ENCODE peak calls at places on chromosomes 5 and 9, in five cellular contexts. One of them, this sample, is unnamed.

GRCh38 chr9:74277532-74277931 is 219.6 kb upstream of the RORB start:
- DNase-seq in HCT116: no peak
- DNase-seq in GM12878: peak
- DNase-seq in H1: no peak
- DNase-seq in K562: no peak
- DNase-seq in this sample: no peak

GRCh38 chr5:55304584-55304983 is 2.9 kb downstream of the DHX29 start:
- DNase-seq in HCT116: no peak
- DNase-seq in GM12878: no peak
- DNase-seq in H1: no peak
- DNase-seq in K562: peak
- DNase-seq in this sample: no peak

GRCh38 chr5:17238521-17239041 is 21.1 kb downstream of the BASP1 start:
- DNase-seq in HCT116: no peak
- DNase-seq in GM12878: no peak
- DNase-seq in H1: no peak
- DNase-seq in K562: no peak
- DNase-seq in this sample: no peak

GRCh38 chr5:119353213-119353612 is 2.6 kb upstream of the TNFAIP8 start:
- DNase-seq in HCT116: no peak
- DNase-seq in GM12878: no peak
- DNase-seq in H1: no peak
- DNase-seq in K562: no peak
- DNase-seq in this sample: no peak

GRCh38 chr5:66945389-66946349 is 250.9 kb downstream of the CD180 start:
- DNase-seq in HCT116: no peak
- DNase-seq in GM12878: no peak
- DNase-seq in H1: no peak
- DNase-seq in K562: no peak
- DNase-seq in this sample: no peak

GRCh38 chr9:126927419-126927818 is 12.8 kb downstream of the RALGPS1 start:
- DNase-seq in HCT116: no peak
- DNase-seq in GM12878: no peak
- DNase-seq in H1: no peak
- DNase-seq in K562: no peak
- DNase-seq in this sample: no peak

GRCh38 chr9:134066923-134067851 is 639 bp downstream of the BRD3 start:
- DNase-seq in HCT116: no peak
- DNase-seq in GM12878: no peak
- DNase-seq in H1: no peak
- DNase-seq in K562: peak
- DNase-seq in this sample: no peak

GRCh38 chr9:70340572-70340971 is 73.9 kb downstream of the KLF9 start:
- DNase-seq in HCT116: no peak
- DNase-seq in GM12878: no peak
- DNase-seq in H1: no peak
- DNase-seq in K562: peak
- DNase-seq in this sample: peak

GRCh38 chr5:54285573-54286124 is 24.7 kb downstream of the ARL15 start:
- DNase-seq in HCT116: no peak
- DNase-seq in GM12878: no peak
- DNase-seq in H1: no peak
- DNase-seq in K562: no peak
- DNase-seq in this sample: no peak

GRCh38 chr9:131666779-131667178 is 73.1 kb downstream of the RAPGEF1 start:
- DNase-seq in HCT116: no peak
- DNase-seq in GM12878: no peak
- DNase-seq in H1: no peak
- DNase-seq in K562: no peak
- DNase-seq in this sample: no peak

GRCh38 chr5:43619911-43620310 is 16.9 kb downstream of the NNT start:
- DNase-seq in HCT116: no peak
- DNase-seq in GM12878: no peak
- DNase-seq in H1: no peak
- DNase-seq in K562: no peak
- DNase-seq in this sample: no peak

GRCh38 chr9:81492710-81493447 is 196.5 kb downstream of the TLE1 start:
- DNase-seq in HCT116: no peak
- DNase-seq in GM12878: no peak
- DNase-seq in H1: no peak
- DNase-seq in K562: no peak
- DNase-seq in this sample: peak

GRCh38 chr9:89635816-89636215 is 31.0 kb downstream of the GADD45G start:
- DNase-seq in HCT116: no peak
- DNase-seq in GM12878: no peak
- DNase-seq in H1: no peak
- DNase-seq in K562: no peak
- DNase-seq in this sample: no peak

GRCh38 chr9:130866474-130866965 is 30.1 kb downstream of the QRFP start:
- DNase-seq in HCT116: peak
- DNase-seq in GM12878: peak
- DNase-seq in H1: peak
- DNase-seq in K562: no peak
- DNase-seq in this sample: peak

GRCh38 chr5:168066536-168067208 is 224.8 kb upstream of the WWC1 start:
- DNase-seq in HCT116: no peak
- DNase-seq in GM12878: no peak
- DNase-seq in H1: no peak
- DNase-seq in K562: no peak
- DNase-seq in this sample: no peak

GRCh38 chr9:108552459-108553040 is 303.2 kb downstream of the ACTL7B start:
- DNase-seq in HCT116: peak
- DNase-seq in GM12878: no peak
- DNase-seq in H1: no peak
- DNase-seq in K562: no peak
- DNase-seq in this sample: no peak

GRCh38 chr5:33401482-33402390 is 39.0 kb upstream of the TARS1 start:
- DNase-seq in HCT116: peak
- DNase-seq in GM12878: no peak
- DNase-seq in H1: no peak
- DNase-seq in K562: no peak
- DNase-seq in this sample: no peak

GRCh38 chr9:38352716-38353334 is 39.7 kb upstream of the ALDH1B1 start:
- DNase-seq in HCT116: no peak
- DNase-seq in GM12878: no peak
- DNase-seq in H1: no peak
- DNase-seq in K562: no peak
- DNase-seq in this sample: no peak

GRCh38 chr5:141841376-141841775 is 36.8 kb downstream of the PCDH1 start:
- DNase-seq in HCT116: no peak
- DNase-seq in GM12878: no peak
- DNase-seq in H1: no peak
- DNase-seq in K562: no peak
- DNase-seq in this sample: no peak

GRCh38 chr5:160506006-160507004 is 84.7 kb downstream of the PTTG1 start:
- DNase-seq in HCT116: no peak
- DNase-seq in GM12878: no peak
- DNase-seq in H1: peak
- DNase-seq in K562: no peak
- DNase-seq in this sample: no peak

GRCh38 chr9:97507585-97507984 is 6.1 kb downstream of the TMOD1 start:
- DNase-seq in HCT116: no peak
- DNase-seq in GM12878: no peak
- DNase-seq in H1: no peak
- DNase-seq in K562: peak
- DNase-seq in this sample: no peak

GRCh38 chr5:131679911-131680310 is 44.9 kb upstream of the RAPGEF6 start:
- DNase-seq in HCT116: no peak
- DNase-seq in GM12878: no peak
- DNase-seq in H1: no peak
- DNase-seq in K562: no peak
- DNase-seq in this sample: no peak

GRCh38 chr9:10612649-10613398 is at the start of gene PTPRD:
- DNase-seq in HCT116: no peak
- DNase-seq in GM12878: no peak
- DNase-seq in H1: peak
- DNase-seq in K562: peak
- DNase-seq in this sample: peak

GRCh38 chr9:126852289-126852688 is 8.2 kb upstream of the ZBTB34 start:
- DNase-seq in HCT116: no peak
- DNase-seq in GM12878: no peak
- DNase-seq in H1: peak
- DNase-seq in K562: no peak
- DNase-seq in this sample: no peak

GRCh38 chr5:14009575-14009974 is 65.1 kb upstream of the DNAH5 start:
- DNase-seq in HCT116: no peak
- DNase-seq in GM12878: no peak
- DNase-seq in H1: no peak
- DNase-seq in K562: no peak
- DNase-seq in this sample: no peak

GRCh38 chr9:68941780-68942459 is 72.0 kb downstream of the PRKACG start:
- DNase-seq in HCT116: no peak
- DNase-seq in GM12878: no peak
- DNase-seq in H1: no peak
- DNase-seq in K562: no peak
- DNase-seq in this sample: no peak

GRCh38 chr9:98104445-98104881 is 14.6 kb downstream of the TRIM14 start:
- DNase-seq in HCT116: no peak
- DNase-seq in GM12878: no peak
- DNase-seq in H1: no peak
- DNase-seq in K562: no peak
- DNase-seq in this sample: no peak

GRCh38 chr5:179033004-179033580 is 9.5 kb downstream of the ZNF879 start:
- DNase-seq in HCT116: no peak
- DNase-seq in GM12878: no peak
- DNase-seq in H1: no peak
- DNase-seq in K562: no peak
- DNase-seq in this sample: no peak

GRCh38 chr9:70498866-70499265 is 84.4 kb upstream of the KLF9 start:
- DNase-seq in HCT116: no peak
- DNase-seq in GM12878: no peak
- DNase-seq in H1: no peak
- DNase-seq in K562: no peak
- DNase-seq in this sample: no peak

GRCh38 chr5:116626272-116626723 is 51.7 kb upstream of the SEMA6A start:
- DNase-seq in HCT116: no peak
- DNase-seq in GM12878: no peak
- DNase-seq in H1: no peak
- DNase-seq in K562: no peak
- DNase-seq in this sample: no peak

GRCh38 chr5:53123702-53124101 is 14.1 kb upstream of the MOCS2 start:
- DNase-seq in HCT116: no peak
- DNase-seq in GM12878: no peak
- DNase-seq in H1: no peak
- DNase-seq in K562: no peak
- DNase-seq in this sample: no peak

GRCh38 chr9:129907196-129907595 is 71.9 kb downstream of the USP20 start:
- DNase-seq in HCT116: no peak
- DNase-seq in GM12878: no peak
- DNase-seq in H1: no peak
- DNase-seq in K562: no peak
- DNase-seq in this sample: no peak

GRCh38 chr5:143234162-143234842 is 169.2 kb downstream of the NR3C1 start:
- DNase-seq in HCT116: no peak
- DNase-seq in GM12878: no peak
- DNase-seq in H1: no peak
- DNase-seq in K562: no peak
- DNase-seq in this sample: peak

DNA sequence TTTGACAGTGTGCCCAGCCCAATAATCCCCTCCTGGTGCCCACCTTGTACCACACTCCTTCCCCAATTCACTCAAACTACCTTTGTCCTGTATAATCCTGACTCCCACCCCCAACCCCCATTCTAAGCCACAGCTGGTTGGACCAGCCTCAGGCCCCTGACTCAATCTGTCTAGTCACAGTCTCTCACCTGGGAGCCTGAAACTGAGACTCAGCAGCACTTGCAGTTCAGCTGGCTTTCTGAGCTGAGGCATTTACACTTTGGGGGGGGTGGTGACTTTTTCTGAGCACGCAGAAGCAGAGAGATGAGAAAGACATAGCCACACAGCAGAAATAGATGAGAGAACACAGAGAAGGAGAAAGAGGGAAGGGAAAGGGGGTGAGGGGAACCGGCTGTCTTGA is 247.3 kb downstream of the MAN2A1 start:
- DNase-seq in HCT116: no peak
- DNase-seq in GM12878: no peak
- DNase-seq in H1: no peak
- DNase-seq in K562: no peak
- DNase-seq in this sample: no peak
- H2AFZ ChIP-seq in HCT116: no peak
- H2AFZ ChIP-seq in GM12878: no peak
- H2AFZ ChIP-seq in H1: peak
- H2AFZ ChIP-seq in K562: no peak
- H2AFZ ChIP-seq in this sample: no peak

GRCh38 chr5:139495644-139496435 is 13.3 kb upstream of the STING1 start:
- DNase-seq in HCT116: no peak
- DNase-seq in GM12878: no peak
- DNase-seq in H1: no peak
- DNase-seq in K562: no peak
- DNase-seq in this sample: no peak

GRCh38 chr5:139501376-139501775 is 18.8 kb upstream of the STING1 start:
- DNase-seq in HCT116: no peak
- DNase-seq in GM12878: no peak
- DNase-seq in H1: no peak
- DNase-seq in K562: no peak
- DNase-seq in this sample: no peak
- TF ChIP-seq SP1 in HCT116: no peak
- TF ChIP-seq SP1 in GM12878: no peak
- TF ChIP-seq SP1 in H1: no peak
- TF ChIP-seq SP1 in K562: no peak
- TF ChIP-seq SP1 in this sample: no peak

DNA sequence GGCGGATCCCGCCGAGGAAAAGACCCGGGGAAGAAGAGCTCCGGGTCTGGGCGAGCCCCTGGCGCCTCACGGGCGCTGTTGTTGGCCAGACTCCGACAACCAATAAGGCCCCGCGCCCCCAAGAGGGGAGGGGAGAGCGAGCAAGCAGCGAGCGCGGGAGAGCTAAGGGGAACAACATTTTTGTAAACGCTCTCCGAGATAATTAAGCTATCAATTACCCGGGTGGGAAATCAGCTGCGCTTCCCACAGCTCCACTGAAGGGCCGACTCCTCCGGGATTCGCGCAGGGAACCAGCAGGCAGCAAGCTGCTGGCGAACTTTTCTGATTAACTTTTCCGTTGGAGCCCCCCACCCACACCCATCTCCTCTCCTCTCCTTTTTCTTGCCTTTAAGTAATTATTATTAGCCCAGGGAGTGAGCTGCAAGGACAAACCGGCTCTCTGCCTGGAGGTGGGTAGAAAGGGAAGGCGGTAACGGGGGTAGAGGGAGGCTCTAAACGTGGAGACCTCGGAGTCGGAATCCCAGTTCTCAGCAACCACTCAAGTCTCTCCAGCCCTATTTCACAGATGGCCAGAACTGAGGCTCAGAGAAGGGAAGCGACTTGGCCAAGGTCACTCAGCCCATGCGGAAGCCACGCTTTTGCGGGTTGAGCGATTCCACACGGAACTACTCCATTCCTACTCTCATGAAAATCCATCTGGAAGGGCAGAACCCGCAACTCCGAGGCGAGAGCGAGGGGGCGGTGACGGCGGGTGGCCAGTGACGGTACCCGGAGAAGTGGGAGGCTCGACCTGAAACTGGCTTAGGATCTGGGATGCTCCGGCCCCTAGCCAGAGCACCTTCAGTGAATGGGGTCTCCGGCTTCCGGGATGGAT is 1.3 kb downstream of the ASTN2 start:
- DNase-seq in HCT116: no peak
- DNase-seq in GM12878: no peak
- DNase-seq in H1: peak
- DNase-seq in K562: no peak
- DNase-seq in this sample: no peak
- TF ChIP-seq YY1 in HCT116: no peak
- TF ChIP-seq YY1 in GM12878: no peak
- TF ChIP-seq YY1 in H1: no peak
- TF ChIP-seq YY1 in K562: no peak
- TF ChIP-seq YY1 in this sample: no peak

GRCh38 chr9:116151966-116152381 is 1.6 kb upstream of the PAPPA start:
- DNase-seq in HCT116: no peak
- DNase-seq in GM12878: no peak
- DNase-seq in H1: no peak
- DNase-seq in K562: no peak
- DNase-seq in this sample: no peak
- H2AFZ ChIP-seq in HCT116: no peak
- H2AFZ ChIP-seq in GM12878: no peak
- H2AFZ ChIP-seq in H1: no peak
- H2AFZ ChIP-seq in K562: no peak
- H2AFZ ChIP-seq in this sample: no peak